ENCODE peak calls at places on chromosomes 7 and 10, in four cellular contexts. Y is left cardiac atrium, J is adrenal gland, U is SHP77 treated with DMSO at 0.1 percent for 48 hours. E is an unnamed sample.

GRCh38 chr10:30829921-30830671 is 200.5 kb upstream of the LYZL2 start:
- DNase-seq in J (no peak), Y (no peak), U (no peak), E (no peak)

GRCh38 chr10:24947304-24948097 is 4.9 kb downstream of the PRTFDC1 start:
- DNase-seq in J (no peak), Y (no peak), U (no peak), E (no peak)

GRCh38 chr7:128591705-128592104 is 80.4 kb upstream of the GARIN1A start:
- DNase-seq in U (no peak), J (no peak), Y (no peak), E (no peak)

GRCh38 chr10:48579251-48579960 is 25.5 kb downstream of the ARHGAP22 start:
- DNase-seq in Y (no peak), J (no peak), U (no peak), E (no peak)

GRCh38 chr7:139022286-139022685 is 13.6 kb downstream of the ZC3HAV1L start:
- DNase-seq in U (no peak), Y (no peak), J (no peak), E (no peak)

GRCh38 chr10:86535057-86535882 is 13.7 kb upstream of the WAPL start:
- DNase-seq in U (no peak), Y (peak; percentile 86), J (peak; percentile 95), E (peak; percentile 81)

GRCh38 chr7:39709768-39710291 is 86.5 kb downstream of the RALA start:
- DNase-seq in U (no peak), Y (peak; percentile 31), J (peak; percentile 31), E (peak; percentile 67)

GRCh38 chr10:98264378-98265065 is 3.5 kb downstream of the LOXL4 start:
- DNase-seq in J (no peak), U (no peak), Y (no peak), E (no peak)

GRCh38 chr7:156773966-156774365 is 119.0 kb downstream of the LMBR1 start:
- DNase-seq in Y (no peak), J (no peak), U (no peak), E (no peak)

GRCh38 chr7:13333351-13333750 is 645.9 kb downstream of the ARL4A start:
- DNase-seq in U (no peak), J (no peak), Y (no peak), E (no peak)

GRCh38 chr7:11182736-11183135 is 209.1 kb downstream of the PHF14 start:
- DNase-seq in J (no peak), Y (no peak), U (no peak), E (no peak)

GRCh38 chr7:23377134-23377533 is 78.0 kb downstream of the MALSU1 start:
- DNase-seq in Y (no peak), U (no peak), J (no peak), E (no peak)

GRCh38 chr7:132321387-132321786 is 254.9 kb downstream of the PLXNA4 start:
- DNase-seq in J (no peak), Y (no peak), U (no peak), E (no peak)

GRCh38 chr10:107163086-107163880 is 1.2 kb downstream of the SORCS1 start:
- DNase-seq in Y (no peak), U (no peak), J (no peak), E (peak; percentile 75)

GRCh38 chr7:22333680-22334141 is 23.2 kb downstream of the RAPGEF5 start:
- DNase-seq in U (no peak), J (no peak), Y (no peak), E (no peak)

GRCh38 chr7:131013716-131014115 is 279.7 kb upstream of the KLF14 start:
- DNase-seq in J (no peak), Y (no peak), U (no peak), E (no peak)

GRCh38 chr10:110802090-110802489 is 69.6 kb upstream of the PDCD4 start:
- DNase-seq in Y (no peak), U (no peak), J (no peak), E (no peak)

GRCh38 chr7:103132995-103133688 is 15.8 kb downstream of the NAPEPLD start:
- DNase-seq in U (no peak), Y (no peak), J (no peak), E (no peak)

GRCh38 chr7:37921340-37921805 is 933 bp downstream of the EPDR1 start:
- DNase-seq in U (peak; percentile 46), Y (peak; percentile 34), J (peak; percentile 60), E (no peak)

GRCh38 chr7:99928994-99929729 is at the start of gene GJC3:
- DNase-seq in J (peak; percentile 47), Y (peak; percentile 74), U (peak; percentile 44), E (peak; percentile 71)

GRCh38 chr10:119349341-119349740 is 142.0 kb downstream of the GRK5 start:
- DNase-seq in U (no peak), Y (peak; percentile 20), J (no peak), E (no peak)

GRCh38 chr7:14606101-14606500 is 296.4 kb downstream of the DGKB start:
- DNase-seq in Y (no peak), J (no peak), U (no peak), E (no peak)

GRCh38 chr10:4669585-4669984 is 156.4 kb upstream of the AKR1E2 start:
- DNase-seq in J (no peak), Y (no peak), U (no peak), E (no peak)

GRCh38 chr7:138538518-138538917 is 78.5 kb downstream of the TRIM24 start:
- DNase-seq in U (no peak), Y (no peak), J (no peak), E (no peak)

GRCh38 chr7:133303931-133304330 is 51.1 kb downstream of the EXOC4 start:
- DNase-seq in J (no peak), Y (no peak), U (no peak), E (no peak)

GRCh38 chr7:47428052-47428779 is 153.7 kb downstream of the TNS3 start:
- DNase-seq in J (no peak), Y (no peak), U (no peak), E (peak; percentile 38)

GRCh38 chr7:5634107-5634950 is 147.1 kb downstream of the RNF216 start:
- DNase-seq in U (no peak), J (peak; percentile 35), Y (peak; percentile 58), E (peak; percentile 86)

GRCh38 chr7:47283497-47284131 is 298.3 kb downstream of the TNS3 start:
- DNase-seq in U (no peak), J (no peak), Y (no peak), E (no peak)

E was measured in sigmoid colon.